ENCODE peak calls at places on chromosomes 6 and 20, in seven cellular contexts. Z, G, F, N, J, B and Q are unnamed samples.

GRCh38 chr6:37761872-37762271 is 57.7 kb upstream of the ZFAND3 start:
- DNase-seq in Z (no peak), G (no peak), F (no peak), N (no peak), J (no peak), B (no peak), Q (no peak)

GRCh38 chr6:137002505-137002904 is 42.3 kb downstream of the IL20RA start:
- DNase-seq in Z (no peak), G (no peak), F (no peak), N (no peak), J (no peak), B (no peak), Q (no peak)

GRCh38 chr6:111737065-111737521 is 131.4 kb upstream of the TRAF3IP2 start:
- DNase-seq in Z (peak), G (no peak), F (peak), N (no peak), J (no peak), B (peak), Q (no peak)

GRCh38 chr6:51827580-51827979 is 259.8 kb downstream of the PKHD1 start:
- DNase-seq in Z (no peak), G (no peak), F (no peak), N (no peak), J (no peak), B (no peak), Q (no peak)

GRCh38 chr20:13883425-13883824 is 98.6 kb downstream of the NDUFAF5 start:
- DNase-seq in Z (no peak), G (no peak), F (no peak), N (no peak), J (no peak), B (no peak), Q (no peak)

GRCh38 chr6:68233623-68234022 is 401.5 kb upstream of the ADGRB3 start:
- DNase-seq in Z (peak), G (no peak), F (no peak), N (no peak), J (no peak), B (peak), Q (no peak)

GRCh38 chr20:58142843-58143185 is 85.6 kb downstream of the ANKRD60 start:
- DNase-seq in Z (no peak), G (no peak), F (no peak), N (no peak), J (no peak), B (no peak), Q (no peak)

GRCh38 chr20:12113468-12114371 is 196.0 kb downstream of the BTBD3 start:
- DNase-seq in Z (no peak), G (no peak), F (no peak), N (peak), J (no peak), B (no peak), Q (peak)

GRCh38 chr20:51713213-51713598 is 55.0 kb downstream of the ATP9A start:
- DNase-seq in Z (no peak), G (no peak), F (no peak), N (no peak), J (no peak), B (no peak), Q (no peak)

GRCh38 chr6:129609635-129610034 is 100.3 kb downstream of the ARHGAP18 start:
- DNase-seq in Z (no peak), G (no peak), F (no peak), N (no peak), J (no peak), B (no peak), Q (no peak)

GRCh38 chr6:144931172-144932035 is 646.3 kb downstream of the UTRN start:
- DNase-seq in Z (peak), G (no peak), F (peak), N (peak), J (peak), B (peak), Q (no peak)
- TF ChIP-seq CTCF in Z (peak), G (no peak), F (peak), N (peak), J (peak), B (peak), Q (peak)

DNA sequence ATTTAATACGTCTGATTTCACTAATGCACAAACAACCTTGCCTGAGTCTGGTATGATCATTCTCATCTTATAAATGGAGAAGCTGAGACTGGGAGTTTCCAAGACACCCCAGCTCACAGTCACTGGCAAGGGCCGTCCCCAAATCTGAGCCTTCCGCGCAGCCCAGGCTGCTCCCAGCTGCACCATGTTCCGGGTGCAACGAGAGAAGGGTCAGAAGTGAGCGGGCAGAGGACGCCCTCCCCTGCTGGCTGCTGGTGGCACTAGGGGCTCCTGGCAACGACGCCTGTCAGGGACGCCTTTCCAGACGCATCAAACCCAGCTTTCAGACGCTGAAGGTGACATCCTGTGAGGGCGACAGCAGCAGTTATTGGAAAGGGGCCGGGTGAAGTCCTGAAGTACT is 115.3 kb upstream of the PROKR2 start:
- DNase-seq in Z (no peak), G (no peak), F (no peak), N (no peak), J (no peak), B (no peak), Q (no peak)
- H3K27ac ChIP-seq in Z (no peak), G (no peak), F (no peak), N (no peak), J (no peak), B (no peak), Q (no peak)

GRCh38 chr6:28542440-28543293 is 17.0 kb downstream of the GPX5 start:
- DNase-seq in Z (peak), G (no peak), F (peak), N (no peak), J (peak), B (peak), Q (peak)

GRCh38 chr6:28541996-28542395 is 16.3 kb downstream of the GPX5 start:
- DNase-seq in Z (no peak), G (no peak), F (no peak), N (no peak), J (no peak), B (no peak), Q (no peak)

GRCh38 chr6:28545955-28546354 is 20.3 kb downstream of the GPX5 start:
- DNase-seq in Z (no peak), G (no peak), F (no peak), N (no peak), J (no peak), B (no peak), Q (no peak)

GRCh38 chr6:28544211-28544610 is 18.5 kb downstream of the GPX5 start:
- DNase-seq in Z (no peak), G (no peak), F (no peak), N (no peak), J (no peak), B (no peak), Q (no peak)

DNA sequence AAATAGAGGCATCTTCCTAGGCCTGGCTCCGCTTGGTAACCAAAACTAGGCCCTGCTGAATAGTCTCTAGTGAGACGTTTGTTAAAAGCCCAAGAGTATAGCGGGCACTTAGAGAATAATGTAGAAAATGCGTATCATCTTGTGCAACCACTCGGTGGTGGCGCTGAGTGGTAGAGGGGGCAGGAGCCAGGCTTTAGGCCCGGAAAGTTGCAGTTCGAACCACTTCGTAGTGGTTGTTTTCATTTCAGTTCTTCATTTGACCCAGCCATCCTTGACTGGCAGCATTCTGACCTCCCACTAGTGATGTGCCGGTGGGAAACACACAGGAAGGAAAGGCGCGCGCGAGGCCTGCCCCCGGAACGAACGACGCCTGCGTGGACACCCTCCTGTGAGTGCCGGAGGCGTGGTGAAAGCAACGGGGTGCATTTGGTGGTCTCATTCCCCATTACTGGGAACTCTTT is 18.0 kb downstream of the GPX5 start:
- DNase-seq in Z (no peak), G (no peak), F (peak), N (no peak), J (no peak), B (no peak), Q (no peak)
- TF ChIP-seq CTCF in Z (no peak), G (no peak), F (no peak), N (no peak), J (no peak), B (no peak), Q (no peak)

GRCh38 chr20:2741463-2741862 is 48.9 kb downstream of the EBF4 start:
- DNase-seq in Z (no peak), G (no peak), F (no peak), N (no peak), J (no peak), B (no peak), Q (no peak)

GRCh38 chr20:2741881-2742280 is 49.3 kb downstream of the EBF4 start:
- DNase-seq in Z (no peak), G (no peak), F (no peak), N (no peak), J (no peak), B (no peak), Q (no peak)

GRCh38 chr20:2742431-2742830 is 49.9 kb downstream of the EBF4 start:
- DNase-seq in Z (no peak), G (no peak), F (no peak), N (no peak), J (no peak), B (no peak), Q (no peak)

GRCh38 chr20:2745060-2745910 is 52.7 kb downstream of the EBF4 start:
- DNase-seq in Z (no peak), G (no peak), F (no peak), N (no peak), J (no peak), B (no peak), Q (no peak)

GRCh38 chr20:2742934-2743559 is 50.5 kb downstream of the EBF4 start:
- DNase-seq in Z (peak), G (no peak), F (peak), N (peak), J (peak), B (peak), Q (peak)
- H3K27ac ChIP-seq in Z (no peak), G (no peak), F (no peak), N (no peak), J (no peak), B (no peak), Q (no peak)

GRCh38 chr6:20719980-20720379 is 185.7 kb downstream of the CDKAL1 start:
- DNase-seq in Z (no peak), G (no peak), F (no peak), N (no peak), J (no peak), B (no peak), Q (no peak)

GRCh38 chr6:20716865-20717264 is 182.6 kb downstream of the CDKAL1 start:
- DNase-seq in Z (no peak), G (no peak), F (no peak), N (no peak), J (no peak), B (no peak), Q (no peak)

GRCh38 chr6:20722442-20722841 is 188.2 kb downstream of the CDKAL1 start:
- DNase-seq in Z (no peak), G (no peak), F (no peak), N (no peak), J (no peak), B (no peak), Q (no peak)

GRCh38 chr6:20717743-20718142 is 183.5 kb downstream of the CDKAL1 start:
- DNase-seq in Z (no peak), G (no peak), F (no peak), N (no peak), J (no peak), B (no peak), Q (no peak)

GRCh38 chr6:20718705-20719653 is 184.7 kb downstream of the CDKAL1 start:
- DNase-seq in Z (no peak), G (no peak), F (no peak), N (no peak), J (no peak), B (no peak), Q (no peak)
- TF ChIP-seq CTCF in Z (no peak), G (no peak), F (no peak), N (no peak), J (no peak), B (no peak), Q (no peak)